ENCODE peak calls at places on chromosomes 3 and 15, in ten cellular contexts. B is GM18507; T is activated T-cell treated with anti-CD3 and anti-CD28 coated beads, Interleukin-2, amount 50 U/mL, for 72 hours; L is EH; N is aorta; O is activated B cell treated with CpG ODN at 0.5 μM for 24 hours; C is SW 1271; V is activated T-helper 1 cell treated with anti-CD3 and anti-CD28 coated beads, Interleukin-2, amount 50 U/mL, for 16 hours; D is T-helper 22 cell; M is pancreas. H is an unnamed sample.

GRCh38 chr3:189277711-189278110 is 105.9 kb downstream of the TPRG1 start:
- DNase-seq in B (no peak), T (peak), L (peak), N (no peak), O (no peak), C (no peak), V (no peak), D (no peak), M (no peak), H (no peak)

GRCh38 chr15:75063338-75063737 is 39.9 kb downstream of the PPCDC start:
- DNase-seq in B (no peak), T (no peak), L (peak), N (no peak), O (no peak), C (no peak), V (no peak), D (no peak), M (no peak), H (no peak)

GRCh38 chr15:75673426-75674247 is 25.9 kb downstream of the SNX33 start:
- DNase-seq in B (no peak), T (no peak), L (peak), N (peak), O (no peak), C (no peak), V (no peak), D (no peak), M (peak), H (no peak)

GRCh38 chr3:149648525-149648924 is 9.3 kb downstream of the WWTR1 start:
- DNase-seq in B (no peak), T (no peak), L (no peak), N (no peak), O (no peak), C (no peak), V (no peak), D (no peak), M (no peak), H (no peak)

GRCh38 chr3:112013058-112013783 is 14.5 kb downstream of the TAGLN3 start:
- DNase-seq in B (peak), T (peak), L (peak), N (peak), O (peak), C (no peak), V (no peak), D (no peak), M (peak), H (no peak)

GRCh38 chr3:14989943-14990753 is 42.8 kb downstream of the NR2C2 start:
- DNase-seq in B (no peak), T (no peak), L (peak), N (no peak), O (no peak), C (no peak), V (no peak), D (no peak), M (no peak), H (no peak)

GRCh38 chr3:45838466-45838865 is 3.5 kb downstream of the LZTFL1 start:
- DNase-seq in B (no peak), T (no peak), L (no peak), N (no peak), O (no peak), C (no peak), V (no peak), D (no peak), M (no peak), H (no peak)

GRCh38 chr3:179272385-179272784 is 21.5 kb upstream of the KCNMB3 start:
- DNase-seq in B (no peak), T (no peak), L (peak), N (no peak), O (no peak), C (no peak), V (no peak), D (no peak), M (no peak), H (no peak)

GRCh38 chr3:94978076-94978475 is 915.2 kb downstream of the NSUN3 start:
- DNase-seq in B (no peak), T (no peak), L (no peak), N (no peak), O (no peak), C (no peak), V (no peak), D (no peak), M (no peak), H (no peak)

GRCh38 chr3:73192036-73192738 is 130.7 kb downstream of the EBLN2 start:
- DNase-seq in B (no peak), T (peak), L (no peak), N (no peak), O (no peak), C (no peak), V (no peak), D (no peak), M (no peak), H (no peak)

GRCh38 chr3:187211532-187212274 is 14.4 kb downstream of the RTP1 start:
- DNase-seq in B (no peak), T (no peak), L (peak), N (no peak), O (no peak), C (no peak), V (no peak), D (no peak), M (no peak), H (no peak)

GRCh38 chr3:124833710-124834332 is 53.3 kb downstream of the ITGB5 start:
- DNase-seq in B (no peak), T (no peak), L (peak), N (no peak), O (no peak), C (no peak), V (no peak), D (no peak), M (no peak), H (no peak)

GRCh38 chr3:127441764-127442163 is 148.8 kb downstream of the TPRA1 start:
- DNase-seq in B (no peak), T (no peak), L (no peak), N (no peak), O (peak), C (no peak), V (no peak), D (no peak), M (no peak), H (peak)

GRCh38 chr15:98517051-98517450 is 131.3 kb upstream of the IGF1R start:
- DNase-seq in B (no peak), T (no peak), L (no peak), N (no peak), O (no peak), C (no peak), V (no peak), D (no peak), M (no peak), H (no peak)

GRCh38 chr15:101012326-101013040 is 93.3 kb downstream of the LRRK1 start:
- DNase-seq in B (no peak), T (no peak), L (no peak), N (no peak), O (no peak), C (no peak), V (no peak), D (no peak), M (no peak), H (no peak)

GRCh38 chr3:148723591-148723990 is 25.9 kb downstream of the AGTR1 start:
- DNase-seq in B (no peak), T (no peak), L (peak), N (no peak), O (no peak), C (no peak), V (no peak), D (no peak), M (no peak), H (no peak)

GRCh38 chr3:17589888-17590287 is 152.5 kb downstream of the TBC1D5 start:
- DNase-seq in B (no peak), T (no peak), L (no peak), N (no peak), O (no peak), C (no peak), V (no peak), D (no peak), M (no peak), H (no peak)

GRCh38 chr3:54846085-54846484 is 81.8 kb downstream of the LRTM1 start:
- DNase-seq in B (no peak), T (no peak), L (no peak), N (no peak), O (no peak), C (no peak), V (no peak), D (no peak), M (no peak), H (no peak)

GRCh38 chr15:93058904-93059427 is 30.0 kb downstream of the RGMA start:
- DNase-seq in B (no peak), T (no peak), L (no peak), N (no peak), O (no peak), C (no peak), V (no peak), D (no peak), M (peak), H (peak)

GRCh38 chr3:72347819-72348319 is 500.4 kb downstream of the SHQ1 start:
- DNase-seq in B (peak), T (no peak), L (peak), N (peak), O (no peak), C (no peak), V (no peak), D (peak), M (peak), H (peak)

GRCh38 chr3:111581403-111582113 is 13.6 kb downstream of the ZBED2 start:
- DNase-seq in B (no peak), T (no peak), L (no peak), N (no peak), O (no peak), C (no peak), V (no peak), D (no peak), M (no peak), H (no peak)

GRCh38 chr3:113552851-113553250 is 20.5 kb downstream of the SIDT1 start:
- DNase-seq in B (no peak), T (no peak), L (peak), N (no peak), O (no peak), C (no peak), V (no peak), D (no peak), M (no peak), H (no peak)

GRCh38 chr15:96181873-96182301 is 148.6 kb upstream of the NR2F2 start:
- DNase-seq in B (no peak), T (no peak), L (peak), N (peak), O (no peak), C (no peak), V (no peak), D (no peak), M (no peak), H (no peak)

GRCh38 chr3:11452988-11453847 is 181.0 kb downstream of the ATG7 start:
- DNase-seq in B (no peak), T (no peak), L (peak), N (peak), O (no peak), C (no peak), V (no peak), D (no peak), M (no peak), H (no peak)

GRCh38 chr3:15805756-15806266 is 8.0 kb upstream of the ANKRD28 start:
- DNase-seq in B (peak), T (no peak), L (peak), N (no peak), O (no peak), C (no peak), V (no peak), D (no peak), M (no peak), H (no peak)

GRCh38 chr15:51580982-51581381 is 41.6 kb downstream of the DMXL2 start:
- DNase-seq in B (no peak), T (no peak), L (peak), N (no peak), O (no peak), C (no peak), V (no peak), D (no peak), M (no peak), H (no peak)

GRCh38 chr3:190384241-190384863 is 3.6 kb upstream of the CLDN16 start:
- DNase-seq in B (peak), T (no peak), L (peak), N (no peak), O (no peak), C (peak), V (no peak), D (no peak), M (no peak), H (no peak)

GRCh38 chr15:37015476-37015875 is 84.9 kb downstream of the MEIS2 start:
- DNase-seq in B (no peak), T (no peak), L (no peak), N (no peak), O (no peak), C (no peak), V (no peak), D (no peak), M (no peak), H (no peak)

GRCh38 chr3:10985181-10985580 is 7.4 kb upstream of the SLC6A1 start:
- DNase-seq in B (no peak), T (no peak), L (no peak), N (no peak), O (no peak), C (no peak), V (no peak), D (no peak), M (no peak), H (no peak)

GRCh38 chr15:70291295-70291694 is 193.6 kb upstream of the TLE3 start:
- DNase-seq in B (no peak), T (no peak), L (no peak), N (no peak), O (no peak), C (no peak), V (no peak), D (no peak), M (no peak), H (no peak)

GRCh38 chr15:89810837-89811236 is 3.8 kb downstream of the ANPEP start:
- DNase-seq in B (no peak), T (no peak), L (no peak), N (no peak), O (no peak), C (no peak), V (no peak), D (no peak), M (no peak), H (no peak)

GRCh38 chr15:101427606-101428487 is 61.7 kb downstream of the PCSK6 start:
- DNase-seq in B (no peak), T (no peak), L (no peak), N (no peak), O (no peak), C (no peak), V (no peak), D (no peak), M (no peak), H (no peak)